ENCODE peak calls at places on chromosome 18, in nine cellular contexts. R, N, X, F, M, K, T, A and E are unnamed samples.

GRCh38 chr18:48896875-48897511 is 53.8 kb downstream of the SMAD7 start:
- DNase-seq in R (no peak), N (no peak), X (peak), F (peak), M (peak), K (peak), T (no peak), A (no peak), E (peak)

GRCh38 chr18:62566199-62566598 is 43.4 kb downstream of the ZCCHC2 start:
- DNase-seq in R (no peak), N (peak), X (peak), F (no peak), M (peak), K (peak), T (no peak), A (peak), E (peak)

GRCh38 chr18:23226930-23227728 is 91.8 kb downstream of the CABLES1 start:
- DNase-seq in R (peak), N (peak), X (peak), F (peak), M (peak), K (peak), T (peak), A (peak), E (peak)

GRCh38 chr18:26482567-26482966 is 65.8 kb downstream of the KCTD1 start:
- DNase-seq in R (no peak), N (no peak), X (no peak), F (no peak), M (no peak), K (no peak), T (no peak), A (no peak), E (no peak)

GRCh38 chr18:7758764-7759163 is 191.6 kb downstream of the PTPRM start:
- DNase-seq in R (no peak), N (no peak), X (no peak), F (no peak), M (no peak), K (no peak), T (no peak), A (no peak), E (no peak)

GRCh38 chr18:66764225-66764624 is 160.3 kb upstream of the CDH19 start:
- DNase-seq in R (no peak), N (no peak), X (no peak), F (no peak), M (no peak), K (peak), T (no peak), A (no peak), E (no peak)

GRCh38 chr18:45359275-45360009 is 255.8 kb upstream of the SLC14A2 start:
- DNase-seq in R (no peak), N (no peak), X (no peak), F (no peak), M (no peak), K (no peak), T (no peak), A (no peak), E (no peak)

GRCh38 chr18:3623769-3624545 is 174.0 kb downstream of the TGIF1 start:
- DNase-seq in R (peak), N (peak), X (peak), F (peak), M (peak), K (peak), T (peak), A (peak), E (peak)

GRCh38 chr18:61860302-61860701 is 32.5 kb downstream of the RNF152 start:
- DNase-seq in R (no peak), N (no peak), X (peak), F (no peak), M (no peak), K (no peak), T (no peak), A (peak), E (no peak)

GRCh38 chr18:46497129-46497528 is 159.9 kb downstream of the LOXHD1 start:
- DNase-seq in R (no peak), N (peak), X (no peak), F (no peak), M (peak), K (peak), T (peak), A (peak), E (peak)

GRCh38 chr18:48538531-48539405 is at the start of gene CTIF:
- DNase-seq in R (peak), N (peak), X (peak), F (peak), M (peak), K (peak), T (peak), A (peak), E (peak)

GRCh38 chr18:33169218-33169617 is 271.3 kb downstream of the CCDC178 start:
- DNase-seq in R (no peak), N (no peak), X (no peak), F (no peak), M (no peak), K (no peak), T (no peak), A (no peak), E (no peak)

GRCh38 chr18:67154979-67155378 is 361.5 kb downstream of the DSEL start:
- DNase-seq in R (no peak), N (no peak), X (no peak), F (no peak), M (no peak), K (no peak), T (no peak), A (no peak), E (no peak)

GRCh38 chr18:74291771-74292540 is at the start of gene CYB5A:
- DNase-seq in R (peak), N (peak), X (peak), F (peak), M (peak), K (peak), T (peak), A (peak), E (peak)
- TF ChIP-seq CTCF in R (peak), N (peak), X (no peak), F (no peak), M (peak), K (no peak), T (peak), A (no peak), E (no peak)

GRCh38 chr18:11268691-11269686 is 119.6 kb upstream of the PIEZO2 start:
- DNase-seq in R (no peak), N (peak), X (no peak), F (no peak), M (peak), K (no peak), T (peak), A (peak), E (no peak)
- H3K4me3 ChIP-seq in R (peak), N (peak), X (no peak), F (no peak), M (peak), K (no peak), T (peak), A (peak), E (no peak)

GRCh38 chr18:36761186-36761698 is 67.6 kb downstream of the TPGS2 start:
- DNase-seq in R (no peak), N (no peak), X (peak), F (no peak), M (no peak), K (no peak), T (no peak), A (no peak), E (no peak)
- TF ChIP-seq CTCF in R (no peak), N (no peak), X (no peak), F (no peak), M (no peak), K (no peak), T (peak), A (no peak), E (no peak)

GRCh38 chr18:22153428-22153827 is 16.0 kb upstream of the GATA6 start:
- DNase-seq in R (no peak), N (no peak), X (no peak), F (no peak), M (no peak), K (no peak), T (no peak), A (no peak), E (no peak)

GRCh38 chr18:22155584-22155983 is 13.8 kb upstream of the GATA6 start:
- DNase-seq in R (no peak), N (no peak), X (no peak), F (no peak), M (no peak), K (no peak), T (no peak), A (no peak), E (no peak)

GRCh38 chr18:22164337-22165048 is 4.9 kb upstream of the GATA6 start:
- DNase-seq in R (no peak), N (no peak), X (no peak), F (no peak), M (no peak), K (no peak), T (no peak), A (no peak), E (no peak)

GRCh38 chr18:22163432-22163831 is 6.0 kb upstream of the GATA6 start:
- DNase-seq in R (no peak), N (no peak), X (no peak), F (no peak), M (no peak), K (no peak), T (no peak), A (no peak), E (no peak)

DNA sequence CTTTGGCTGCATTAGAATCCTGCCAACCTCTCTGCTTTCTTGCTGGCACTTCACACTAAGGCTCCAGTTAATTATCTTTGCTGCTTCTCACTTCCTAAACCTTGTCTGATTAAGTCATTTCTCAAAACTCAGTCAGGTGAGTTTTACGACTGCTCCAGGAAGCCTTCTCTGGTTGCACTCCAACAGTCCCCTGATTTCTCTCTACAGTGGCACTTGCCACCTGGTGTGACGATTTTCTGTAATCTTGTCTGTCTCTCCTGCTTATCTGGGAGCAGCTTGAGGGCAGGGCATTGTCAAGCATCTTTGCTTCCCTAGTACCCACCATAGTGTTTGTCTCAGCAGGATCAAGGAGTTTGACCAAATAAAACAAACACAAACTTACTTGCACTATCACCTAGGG is 10.4 kb upstream of the GATA6 start:
- DNase-seq in R (no peak), N (no peak), X (no peak), F (no peak), M (no peak), K (no peak), T (no peak), A (no peak), E (no peak)
- H3K4me3 ChIP-seq in R (no peak), N (no peak), X (no peak), F (no peak), M (no peak), K (no peak), T (no peak), A (no peak), E (no peak)

GRCh38 chr18:64240301-64240700 is 91.4 kb upstream of the LINC00305 start:
- DNase-seq in R (no peak), N (no peak), X (no peak), F (no peak), M (no peak), K (no peak), T (no peak), A (no peak), E (no peak)

GRCh38 chr18:64245461-64245860 is 96.6 kb upstream of the LINC00305 start:
- DNase-seq in R (no peak), N (no peak), X (no peak), F (peak), M (no peak), K (peak), T (no peak), A (no peak), E (no peak)

DNA sequence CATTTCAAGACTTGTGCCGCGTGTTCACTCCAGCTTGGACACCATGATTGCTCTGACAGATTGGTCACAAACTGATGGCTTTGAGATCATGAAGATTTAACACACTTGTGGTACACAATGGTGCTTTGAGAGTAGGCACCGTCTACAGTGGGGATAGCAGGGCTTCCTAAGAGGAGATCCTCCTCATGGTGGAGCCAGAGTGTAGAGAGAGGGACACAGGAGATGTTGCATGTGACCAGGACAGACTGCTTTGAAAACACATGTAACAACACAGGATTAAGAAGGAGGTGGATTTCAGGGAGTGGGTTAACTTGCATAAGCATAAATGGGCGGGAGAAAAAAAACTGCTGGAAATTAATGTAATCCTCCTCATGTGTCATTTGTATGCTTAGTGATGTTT is 95.7 kb upstream of the LINC00305 start:
- DNase-seq in R (no peak), N (no peak), X (no peak), F (no peak), M (no peak), K (peak), T (no peak), A (peak), E (no peak)
- TF ChIP-seq CTCF in R (no peak), N (no peak), X (no peak), F (peak), M (no peak), K (no peak), T (no peak), A (no peak), E (no peak)

GRCh38 chr18:54218299-54218698 is 6.2 kb downstream of the MBD2 start:
- DNase-seq in R (no peak), N (no peak), X (no peak), F (no peak), M (no peak), K (no peak), T (no peak), A (no peak), E (no peak)
- H3K4me3 ChIP-seq in R (no peak), N (no peak), X (no peak), F (no peak), M (no peak), K (no peak), T (no peak), A (no peak), E (no peak)

DNA sequence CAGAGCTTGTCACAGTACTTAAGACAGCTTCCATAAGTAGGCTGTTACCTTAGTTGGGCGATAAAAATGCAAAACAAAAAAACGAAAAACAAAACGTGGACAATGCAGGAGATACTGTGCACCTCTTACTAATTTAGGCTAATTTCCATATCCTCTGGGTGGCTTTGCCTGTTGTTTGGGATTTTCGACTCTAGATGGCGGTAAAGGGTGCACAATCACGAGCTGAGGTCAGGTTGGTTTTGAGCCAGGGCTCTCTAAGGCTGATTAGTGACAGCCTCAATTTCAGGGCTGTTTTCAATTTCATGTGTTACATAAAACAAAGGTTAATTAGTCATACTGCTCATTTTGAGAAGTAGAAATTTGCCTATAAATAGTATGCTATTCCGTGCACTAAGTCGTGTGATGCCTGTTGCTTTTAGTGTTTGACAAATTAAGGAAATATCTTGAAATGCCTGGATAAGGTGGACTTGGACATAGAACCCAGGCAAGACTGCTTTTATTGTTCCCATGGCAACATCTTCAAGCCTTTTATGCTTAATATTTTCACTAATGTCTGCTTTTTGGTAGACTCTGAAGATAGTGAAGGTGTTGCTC is 493.1 kb downstream of the SOCS6 start:
- DNase-seq in R (peak), N (peak), X (no peak), F (no peak), M (peak), K (peak), T (peak), A (peak), E (peak)
- TF ChIP-seq CTCF in R (peak), N (peak), X (peak), F (peak), M (peak), K (peak), T (peak), A (peak), E (peak)

GRCh38 chr18:35038881-35039491 is 2.2 kb upstream of the MAPRE2 start:
- DNase-seq in R (no peak), N (no peak), X (no peak), F (no peak), M (no peak), K (no peak), T (no peak), A (no peak), E (no peak)

GRCh38 chr18:35040638-35040987 is 600 bp upstream of the MAPRE2 start:
- DNase-seq in R (no peak), N (no peak), X (no peak), F (no peak), M (no peak), K (no peak), T (no peak), A (no peak), E (no peak)

GRCh38 chr18:35038029-35038428 is 3.2 kb upstream of the MAPRE2 start:
- DNase-seq in R (no peak), N (no peak), X (no peak), F (no peak), M (no peak), K (no peak), T (no peak), A (no peak), E (no peak)

GRCh38 chr18:35040988-35041751 is at the start of gene MAPRE2:
- DNase-seq in R (peak), N (peak), X (peak), F (peak), M (peak), K (peak), T (peak), A (peak), E (peak)

GRCh38 chr18:35039633-35040032 is 1.6 kb upstream of the MAPRE2 start:
- DNase-seq in R (no peak), N (no peak), X (peak), F (no peak), M (no peak), K (no peak), T (peak), A (no peak), E (no peak)
- H3K4me3 ChIP-seq in R (no peak), N (no peak), X (no peak), F (no peak), M (no peak), K (no peak), T (no peak), A (no peak), E (no peak)

DNA sequence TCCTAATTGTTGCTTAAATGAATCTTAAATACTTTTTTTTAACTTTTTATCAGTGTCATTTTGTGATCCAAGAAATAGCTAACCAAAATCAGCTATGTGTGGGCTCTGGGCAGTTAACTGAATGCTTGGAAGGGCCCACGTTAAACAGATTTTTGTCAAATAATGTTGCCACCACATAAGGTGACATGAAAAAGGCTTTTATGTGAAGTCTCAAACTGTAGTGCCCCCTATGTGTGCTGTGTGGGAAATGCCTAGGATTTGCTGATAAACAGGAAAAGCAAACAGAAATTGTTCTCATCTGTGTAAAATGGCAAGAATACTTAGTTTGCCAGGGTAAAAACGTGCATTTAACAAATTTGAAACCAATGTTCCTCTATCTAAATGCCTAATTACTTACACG is 242.2 kb downstream of the ZNF516 start:
- DNase-seq in R (no peak), N (peak), X (peak), F (no peak), M (peak), K (no peak), T (no peak), A (peak), E (no peak)
- TF ChIP-seq CTCF in R (peak), N (peak), X (peak), F (no peak), M (peak), K (no peak), T (peak), A (peak), E (no peak)

DNA sequence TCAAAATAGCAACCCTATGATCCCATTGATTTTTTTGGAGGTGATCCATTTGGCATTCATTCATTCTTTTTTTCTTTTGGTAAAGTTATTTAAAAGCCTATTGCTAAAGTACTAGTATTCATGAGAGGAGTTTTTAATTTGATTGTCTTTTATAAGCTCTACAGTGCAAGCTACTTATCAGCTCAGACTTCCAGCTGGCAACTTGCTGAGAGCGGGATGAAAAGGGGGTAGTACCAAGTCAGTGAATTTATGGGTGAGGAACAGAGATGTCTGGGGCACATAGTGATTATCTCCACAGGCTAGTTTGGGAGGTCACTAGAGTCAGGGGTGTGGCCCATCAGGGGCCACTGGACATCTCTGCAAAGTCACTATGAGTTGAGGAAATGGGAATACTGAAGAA is 202.4 kb downstream of the PIK3C3 start:
- DNase-seq in R (no peak), N (no peak), X (no peak), F (no peak), M (no peak), K (no peak), T (no peak), A (no peak), E (no peak)
- H3K4me3 ChIP-seq in R (no peak), N (no peak), X (no peak), F (no peak), M (no peak), K (no peak), T (no peak), A (no peak), E (no peak)